ENCODE peak calls at places on chromosomes 4 and X, in ten cellular contexts. W, I, J, R, M, S, F, Z, B and N are unnamed samples.

GRCh38 chr4:13783800-13784411 is 156.4 kb upstream of the BOD1L1 start:
- DNase-seq in W (no peak), B (no peak), S (no peak), J (no peak), F (no peak), M (no peak), Z (peak; percentile 20), R (no peak), I (no peak), N (no peak)

GRCh38 chr4:138859249-138859648 is 156.3 kb upstream of the NOCT start:
- DNase-seq in W (no peak), M (no peak), Z (no peak), B (no peak), R (no peak), S (no peak), F (no peak), J (no peak), I (no peak), N (no peak)

GRCh38 chr4:170097681-170098080 is 7.9 kb upstream of the AADAT start:
- DNase-seq in Z (no peak), J (no peak), R (no peak), I (no peak), S (no peak), M (no peak), B (no peak), F (no peak), W (no peak), N (no peak)

GRCh38 chr4:185634066-185634652 is 98.9 kb upstream of the PDLIM3 start:
- DNase-seq in Z (peak; percentile 24), S (no peak), F (no peak), J (peak; percentile 7), M (no peak), B (peak; percentile 31), R (no peak), I (no peak), W (no peak), N (no peak)

GRCh38 chr4:112190684-112191083 is 40.9 kb upstream of the AP1AR start:
- DNase-seq in W (no peak), J (no peak), F (no peak), M (no peak), Z (no peak), I (no peak), B (no peak), R (no peak), S (no peak), N (no peak)

GRCh38 chrX:71618303-71618721 is at the start of gene CXCR3:
- DNase-seq in Z (no peak), R (no peak), I (no peak), F (no peak), S (peak; percentile 71), W (no peak), M (no peak), J (no peak), B (no peak), N (no peak)

GRCh38 chrX:25523574-25523973 is 507.8 kb upstream of the ARX start:
- DNase-seq in F (no peak), Z (peak; percentile 63), M (no peak), I (no peak), J (peak; percentile 36), R (no peak), W (no peak), B (peak; percentile 54), S (no peak), N (peak; percentile 7)

GRCh38 chrX:23637187-23637586 is 30.1 kb upstream of the PRDX4 start:
- DNase-seq in B (peak; percentile 3), W (no peak), J (no peak), M (no peak), R (no peak), S (no peak), I (no peak), Z (no peak), F (no peak), N (no peak)

GRCh38 chr4:53908661-53909078 is 155.7 kb downstream of the CHIC2 start:
- DNase-seq in J (peak; percentile 97), B (peak; percentile 77), Z (peak; percentile 97), S (no peak), R (peak; percentile 40), W (no peak), M (peak; percentile 19), I (peak; percentile 50), F (peak; percentile 68), N (peak; percentile 92)

GRCh38 chr4:52947691-52948397 is 85.7 kb downstream of the RASL11B start:
- DNase-seq in R (no peak), F (no peak), W (no peak), M (no peak), B (no peak), Z (no peak), J (no peak), S (no peak), I (no peak), N (no peak)

GRCh38 chrX:111216293-111216801 is 53.9 kb downstream of the CAPN6 start:
- DNase-seq in S (no peak), I (no peak), J (no peak), W (no peak), M (no peak), Z (no peak), F (no peak), B (no peak), R (no peak), N (no peak)

DNA sequence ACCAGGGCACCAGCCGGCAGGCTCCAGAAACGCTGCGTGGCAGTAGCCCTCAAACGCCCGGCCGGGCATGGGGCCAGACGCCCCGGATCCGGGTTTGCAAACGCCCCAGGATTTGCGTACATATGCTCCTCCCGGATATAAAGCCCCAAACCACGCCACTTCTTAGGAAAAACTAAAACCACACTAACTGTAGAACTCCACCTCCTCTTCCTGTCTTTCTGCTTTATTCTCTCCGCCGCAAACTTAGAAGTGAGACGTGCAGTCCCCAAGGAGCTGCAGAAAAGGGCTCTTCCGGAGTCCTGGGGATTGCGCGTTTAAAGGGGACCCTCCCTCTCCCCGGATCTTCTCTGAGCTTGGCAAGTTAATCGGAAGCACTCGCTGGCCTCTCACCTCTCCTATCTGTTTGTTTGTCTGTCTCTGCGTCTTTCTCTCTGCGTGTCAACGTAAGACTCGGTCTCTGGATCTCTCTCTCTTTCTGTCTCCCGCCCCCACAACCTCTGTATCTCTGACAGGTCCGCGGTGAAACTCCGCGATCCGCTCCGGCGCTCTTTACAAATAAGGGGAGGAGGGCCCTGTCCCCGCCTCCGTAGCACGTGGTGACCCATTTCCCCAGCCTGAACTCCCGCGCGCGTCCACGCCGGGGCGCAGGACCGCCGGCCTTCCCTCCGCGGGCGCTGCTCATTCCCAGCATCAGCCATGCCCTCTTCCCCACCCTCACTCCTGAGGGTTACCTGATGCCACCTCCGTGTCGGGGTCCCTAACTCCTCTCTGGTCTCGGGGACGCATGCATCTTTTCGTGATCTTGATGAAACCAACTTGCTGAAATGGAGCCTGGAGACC is at the start of gene SLC39A8:
- DNase-seq in B (peak; percentile 89), J (peak; percentile 44), F (peak; percentile 75), W (peak; percentile 68), Z (peak; percentile 89), R (peak; percentile 83), S (peak; percentile 84), I (peak; percentile 80), M (peak; percentile 88), N (peak; percentile 61)
- TF ChIP-seq CTCF in B (peak; percentile 44), J (peak; percentile 59), F (peak; percentile 78), W (peak; percentile 62), Z (peak; percentile 79), R (peak; percentile 84), S (peak; percentile 90), I (peak; percentile 82), M (peak; percentile 76), N (peak; percentile 62)

DNA sequence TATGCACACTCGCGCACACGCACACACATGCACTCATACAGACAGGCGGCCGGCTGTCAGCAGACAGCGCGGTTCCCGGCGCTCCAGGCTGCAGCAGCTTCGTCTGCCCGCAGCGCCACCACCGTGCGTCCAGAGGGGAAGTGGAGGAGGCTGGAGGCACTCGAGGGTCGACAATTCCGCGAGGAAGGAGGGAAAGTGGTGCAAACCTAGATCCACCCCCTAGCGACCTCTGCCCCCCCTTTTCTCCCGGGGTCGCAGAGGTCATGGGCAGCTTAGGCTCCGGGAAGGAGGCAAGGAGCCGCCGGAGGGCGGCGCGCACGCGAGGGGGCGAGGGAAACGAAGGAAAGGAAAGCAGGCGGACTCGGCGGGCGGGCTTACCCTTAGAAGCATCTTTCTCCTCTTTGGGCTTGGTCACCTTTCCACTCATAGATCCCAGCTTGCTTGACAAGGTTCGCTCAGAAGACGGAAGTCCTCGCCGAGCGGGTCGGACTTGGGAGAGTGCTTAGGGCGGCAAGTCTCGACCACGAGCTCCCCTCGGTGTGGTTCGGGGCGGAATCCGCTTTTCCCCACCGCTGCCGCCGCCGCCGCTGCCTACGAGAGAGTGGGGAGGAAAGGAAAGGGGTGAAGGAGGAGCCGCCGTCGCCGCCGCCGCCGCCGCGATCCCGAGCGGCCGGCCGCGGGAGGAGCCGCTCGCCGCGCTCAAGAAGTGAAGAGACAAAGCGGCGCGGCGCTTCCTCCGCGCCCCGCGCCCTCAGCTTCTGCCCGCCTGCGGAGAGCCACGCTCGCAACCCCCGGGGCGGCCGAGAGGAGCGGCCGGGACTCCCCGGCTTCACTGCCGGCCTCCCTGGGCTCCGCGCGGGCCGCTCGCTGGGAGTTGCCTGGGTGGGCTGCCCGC is 326.6 kb upstream of the F9 start:
- DNase-seq in F (no peak), S (no peak), R (no peak), I (no peak), B (no peak), Z (no peak), M (no peak), J (no peak), W (no peak), N (peak; percentile 27)
- H3K4me3 ChIP-seq in F (peak overlapping the region; percentile 20), S (no peak overlapping the region), R (peak overlapping the region; percentile 46), I (peak overlapping the region; percentile 43), B (peak overlapping the region; percentile 42), Z (peak overlapping the region; percentile 24), M (peak overlapping the region; percentile 10), J (no peak overlapping the region), W (peak overlapping the region; percentile 44), N (peak overlapping the region; percentile 65)

DNA sequence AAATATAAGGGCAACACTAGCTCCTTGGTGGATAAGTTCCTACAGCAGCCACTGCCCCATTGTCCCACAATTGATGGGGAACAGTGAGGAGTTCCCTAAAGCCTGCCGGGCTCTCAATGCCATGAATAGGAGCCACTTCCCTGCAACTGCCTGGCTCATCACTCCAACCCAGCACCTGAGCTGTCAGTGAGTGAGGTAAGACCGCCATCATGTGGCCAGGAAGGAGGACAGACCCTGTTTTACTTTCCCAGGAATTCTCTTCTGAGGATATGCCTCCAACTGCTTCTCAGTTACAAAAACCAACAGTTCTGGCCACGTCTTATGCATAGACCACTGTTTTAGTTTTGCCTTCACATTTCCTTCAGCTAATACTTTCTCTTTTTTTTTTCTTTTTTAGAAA is 45.5 kb downstream of the SRPX start:
- DNase-seq in J (peak; percentile 28), W (no peak), Z (peak; percentile 56), R (no peak), I (peak; percentile 5), B (peak; percentile 64), S (no peak), F (no peak), M (no peak), N (no peak)
- TF ChIP-seq CTCF in J (peak; percentile 53), W (no peak), Z (peak; percentile 69), R (peak; percentile 16), I (peak; percentile 28), B (peak; percentile 66), S (no peak), F (peak; percentile 11), M (peak; percentile 52), N (peak; percentile 21)

DNA sequence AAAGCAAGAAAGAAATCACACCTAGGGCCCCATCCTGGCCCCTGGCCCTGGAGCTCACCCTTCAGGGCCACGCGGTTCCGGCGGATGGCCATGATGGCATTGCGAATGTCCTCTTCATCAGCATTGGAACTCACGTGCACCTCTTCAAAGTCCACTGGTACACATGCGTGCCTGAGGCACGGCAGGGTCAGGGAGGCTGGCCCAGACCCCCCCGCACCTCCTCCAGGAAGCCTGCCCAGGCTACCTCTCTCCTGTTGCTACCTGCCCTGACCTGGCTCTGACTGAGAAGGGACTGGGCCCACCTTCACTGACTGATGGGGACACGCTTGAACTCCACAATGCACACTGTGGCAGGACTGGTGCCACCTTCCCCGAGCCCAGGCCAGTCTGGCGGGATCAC is 4.5 kb downstream of the IDH3G start:
- DNase-seq in J (no peak), S (no peak), Z (no peak), I (no peak), R (no peak), F (no peak), M (no peak), B (no peak), W (no peak), N (no peak)
- H3K4me3 ChIP-seq in J (no peak overlapping the region), S (no peak overlapping the region), Z (no peak overlapping the region), I (no peak overlapping the region), R (no peak overlapping the region), F (no peak overlapping the region), M (no peak overlapping the region), B (no peak overlapping the region), W (no peak overlapping the region), N (no peak overlapping the region)